ENCODE peak calls at places on chromosomes 7 and 10, in nine cellular contexts. G is GM12865, B is tibial artery, K is hepatocyte, T is transverse colon, P is fibroblast of lung, J is IMR-90, D is BE2C, V is tibial nerve. R is an unnamed sample.

GRCh38 chr7:149713731-149714068 is 59.7 kb downstream of the ZNF467 start:
- DNase-seq in P (no peak), J (no peak), V (no peak), G (no peak), D (no peak), B (no peak), K (no peak), T (no peak), R (no peak)

GRCh38 chr10:111297351-111297848 is 220.6 kb downstream of the ADRA2A start:
- DNase-seq in T (no peak), B (no peak), V (no peak), P (no peak), J (no peak), K (peak), D (no peak), G (no peak), R (no peak)

GRCh38 chr10:119020627-119020946 is 8.9 kb upstream of the NANOS1 start:
- DNase-seq in P (peak), D (no peak), B (no peak), G (no peak), K (no peak), V (no peak), J (peak), T (no peak), R (no peak)

GRCh38 chr10:48518412-48518811 is 86.5 kb downstream of the ARHGAP22 start:
- DNase-seq in B (no peak), T (no peak), V (no peak), J (no peak), G (no peak), P (no peak), K (no peak), D (no peak), R (no peak)

GRCh38 chr7:20113423-20114027 is 103.7 kb downstream of the MACC1 start:
- DNase-seq in G (peak), B (no peak), T (no peak), V (no peak), J (no peak), D (no peak), P (no peak), K (no peak), R (no peak)

GRCh38 chr7:152597514-152597913 is 78.4 kb downstream of the XRCC2 start:
- DNase-seq in D (no peak), T (no peak), P (no peak), B (no peak), J (no peak), V (no peak), K (no peak), G (no peak), R (peak)

GRCh38 chr10:24414597-24414996 is 205.7 kb downstream of the KIAA1217 start:
- DNase-seq in D (no peak), T (no peak), V (no peak), B (no peak), K (no peak), J (no peak), G (peak), P (no peak), R (no peak)

GRCh38 chr7:137669706-137670105 is 177.1 kb downstream of the DGKI start:
- DNase-seq in J (peak), P (no peak), T (no peak), B (no peak), K (no peak), G (no peak), V (no peak), D (no peak), R (no peak)

GRCh38 chr10:114374141-114374791 is 30.0 kb downstream of the AFAP1L2 start:
- DNase-seq in G (no peak), J (peak), B (peak), K (peak), V (peak), D (peak), T (peak), P (peak), R (peak)

GRCh38 chr10:3529691-3530090 is 255.3 kb downstream of the KLF6 start:
- DNase-seq in K (no peak), G (no peak), P (no peak), T (no peak), D (no peak), V (no peak), B (no peak), J (no peak), R (no peak)

GRCh38 chr10:3067045-3067858 is at the start of gene PFKP:
- DNase-seq in B (no peak), V (no peak), G (peak), P (no peak), J (no peak), K (peak), D (peak), T (peak), R (no peak)

GRCh38 chr10:97534746-97535367 is 36.1 kb downstream of the UBTD1 start:
- DNase-seq in T (no peak), B (no peak), V (no peak), K (no peak), P (no peak), G (peak), J (no peak), D (peak), R (peak)

DNA sequence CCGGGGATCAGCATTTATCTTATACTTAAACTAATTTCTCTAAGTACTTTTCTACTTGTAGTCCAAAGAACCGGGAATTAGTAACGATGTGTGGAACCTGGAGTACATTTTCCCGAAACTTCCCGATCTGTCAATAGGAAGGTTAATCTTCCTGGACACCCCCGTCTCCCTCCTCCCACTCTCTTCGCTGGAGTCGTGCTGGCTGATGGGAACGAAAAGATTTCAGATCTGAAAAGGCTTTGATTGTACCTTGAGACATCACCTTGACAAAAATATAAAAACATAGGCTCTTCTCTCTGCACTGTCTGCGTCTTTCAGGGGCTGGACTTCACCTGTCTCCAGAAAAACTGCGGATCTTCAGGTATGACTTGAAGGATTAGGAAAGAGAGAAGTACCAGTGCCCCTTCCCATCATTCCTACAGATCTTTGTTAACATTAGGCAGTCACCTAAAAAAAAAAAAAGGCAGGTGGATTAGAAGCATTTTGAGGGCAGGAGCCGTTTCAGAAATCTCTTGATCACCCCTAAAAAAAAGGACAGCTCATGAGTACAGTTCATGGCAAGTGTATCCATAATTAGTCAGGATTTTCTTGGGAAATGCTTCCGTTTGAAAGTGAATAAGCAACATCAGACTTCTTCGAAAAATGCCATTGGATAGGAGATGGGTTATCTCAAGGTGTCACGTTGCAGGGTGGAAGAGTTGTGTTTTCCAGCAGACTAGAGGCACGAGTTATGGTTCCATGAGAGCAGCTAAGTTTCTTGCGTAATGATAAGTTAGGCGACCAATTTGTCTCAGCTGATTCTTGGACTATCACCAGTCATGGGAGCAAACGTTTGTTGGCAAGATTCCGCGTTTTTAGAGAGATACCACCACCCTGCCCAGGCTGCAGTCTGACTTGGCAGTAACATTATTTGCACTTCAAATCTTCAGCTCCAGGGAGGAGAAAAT is 7.8 kb upstream of the BAMBI start:
- DNase-seq in T (no peak), D (no peak), P (no peak), V (no peak), K (no peak), G (no peak), J (no peak), B (no peak), R (no peak)
- H3K4me3 ChIP-seq in T (peak), D (peak), P (peak), V (peak), K (peak), G (no peak), J (peak), B (peak), R (peak)

DNA sequence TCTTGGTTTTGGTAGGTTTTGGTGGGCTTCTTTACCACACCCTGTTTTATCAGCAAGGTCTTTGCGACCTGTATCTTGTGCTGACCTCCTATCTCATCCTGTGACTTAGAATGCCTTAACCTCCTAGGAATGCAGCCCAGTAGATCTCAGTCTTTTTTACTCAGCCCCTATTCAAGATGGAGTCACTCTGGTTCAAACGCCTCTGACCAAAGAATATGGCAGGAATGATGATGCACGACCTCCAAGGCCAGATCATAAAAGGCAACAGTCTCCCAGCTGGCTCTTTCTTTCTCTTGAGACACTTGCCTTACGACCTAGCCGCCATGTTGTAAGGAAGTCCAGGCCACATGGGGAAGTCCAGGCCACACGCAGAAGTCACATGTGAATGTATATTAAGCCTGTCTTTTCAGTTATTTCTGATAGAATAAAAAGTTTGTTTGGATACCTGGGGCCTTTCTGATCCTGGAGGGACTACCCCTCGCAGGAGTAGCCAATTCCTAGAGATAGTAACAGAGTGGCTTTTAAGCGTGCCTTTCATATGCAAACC is 10.5 kb upstream of the RADIL start:
- DNase-seq in V (no peak), G (no peak), B (no peak), K (no peak), D (no peak), T (no peak), J (no peak), P (no peak), R (no peak)
- TF ChIP-seq CTCF in V (no peak), G (no peak), B (no peak), K (no peak), D (no peak), T (no peak), J (no peak), P (no peak), R (no peak)

GRCh38 chr10:72173635-72174296 is 42.0 kb upstream of the ANAPC16 start:
- DNase-seq in P (peak), V (no peak), D (peak), K (peak), G (peak), B (no peak), T (no peak), J (peak), R (peak)

GRCh38 chr10:72171175-72171630 is 44.6 kb upstream of the ANAPC16 start:
- DNase-seq in J (peak), K (peak), D (no peak), V (no peak), G (no peak), P (peak), B (no peak), T (peak), R (peak)

GRCh38 chr10:72170733-72171132 is 45.1 kb upstream of the ANAPC16 start:
- DNase-seq in J (no peak), P (no peak), D (no peak), B (no peak), T (no peak), V (no peak), K (no peak), G (no peak), R (no peak)

GRCh38 chr10:72173267-72173634 is 42.6 kb upstream of the ANAPC16 start:
- DNase-seq in D (no peak), P (no peak), K (no peak), V (no peak), G (peak), T (no peak), J (no peak), B (no peak), R (no peak)

GRCh38 chr10:72170263-72170662 is 45.5 kb upstream of the ANAPC16 start:
- DNase-seq in V (no peak), J (no peak), P (no peak), B (no peak), D (no peak), K (peak), G (no peak), T (peak), R (peak)
- H3K4me3 ChIP-seq in V (no peak), J (no peak), P (no peak), B (no peak), D (no peak), K (no peak), G (no peak), T (no peak), R (no peak)

GRCh38 chr7:78082556-78082955 is 284.0 kb downstream of the PHTF2 start:
- DNase-seq in B (no peak), T (no peak), J (no peak), K (no peak), P (no peak), G (no peak), V (no peak), D (no peak), R (no peak)

GRCh38 chr7:78081344-78081743 is 282.8 kb downstream of the PHTF2 start:
- DNase-seq in T (no peak), K (no peak), J (no peak), P (no peak), G (no peak), D (no peak), V (no peak), B (no peak), R (no peak)

GRCh38 chr7:78080241-78080640 is 281.7 kb downstream of the PHTF2 start:
- DNase-seq in B (no peak), P (no peak), V (no peak), J (no peak), D (no peak), T (no peak), K (no peak), G (no peak), R (no peak)

GRCh38 chr7:78080811-78081210 is 282.2 kb downstream of the PHTF2 start:
- DNase-seq in P (no peak), D (no peak), G (no peak), J (peak), K (no peak), V (no peak), B (no peak), T (no peak), R (no peak)

GRCh38 chr7:78081888-78082287 is 283.3 kb downstream of the PHTF2 start:
- DNase-seq in J (no peak), B (no peak), P (no peak), G (peak), T (no peak), V (no peak), K (no peak), D (no peak), R (no peak)
- TF ChIP-seq CTCF in J (no peak), B (no peak), P (no peak), G (no peak), T (no peak), V (no peak), K (no peak), D (peak), R (no peak)

GRCh38 chr10:102121739-102122372 is 1.7 kb upstream of the LDB1 start:
- DNase-seq in T (peak), B (no peak), D (no peak), V (no peak), J (peak), P (peak), G (no peak), K (peak), R (peak)
- H3K4me3 ChIP-seq in T (no peak), B (peak), D (no peak), V (peak), J (peak), P (peak), G (no peak), K (no peak), R (peak)

DNA sequence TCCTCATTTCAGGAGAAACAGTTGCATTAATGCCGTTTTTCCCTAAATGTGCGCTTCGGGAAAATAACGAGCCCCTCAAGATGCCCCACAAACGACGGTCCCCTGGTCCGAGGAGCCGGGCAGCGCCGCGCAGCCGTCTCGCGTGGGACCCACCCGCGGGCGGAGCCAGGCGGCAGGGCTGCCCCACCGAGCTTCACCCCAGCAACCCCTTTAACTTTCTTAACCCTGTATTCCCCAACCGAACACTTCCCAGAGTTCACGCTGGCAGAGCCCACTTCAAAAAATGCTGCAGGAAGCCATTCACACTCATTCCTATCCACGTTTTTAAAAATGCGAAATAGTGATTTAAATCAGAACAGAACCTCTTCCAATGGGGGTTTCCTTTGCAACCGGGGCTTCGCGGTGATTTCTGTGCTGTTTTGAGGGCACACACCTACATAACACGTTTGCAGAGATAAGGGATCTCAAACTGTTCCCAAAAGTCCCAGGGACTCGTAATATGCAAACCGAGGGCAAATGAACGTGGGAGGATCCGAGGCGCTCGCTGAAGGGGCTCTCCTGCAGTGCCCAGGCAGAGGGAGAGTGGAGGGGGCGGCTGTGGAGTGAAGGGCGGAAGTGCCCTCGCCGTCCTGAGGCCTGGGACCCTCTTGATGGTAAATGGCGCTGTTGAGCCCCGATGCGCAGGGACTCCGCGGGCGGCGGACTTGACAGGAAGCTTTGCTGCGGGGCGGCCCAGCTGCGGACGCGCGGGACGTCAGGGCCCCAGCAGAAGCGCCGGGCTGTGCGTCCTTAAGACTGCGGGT is 152.1 kb upstream of the YAE1 start:
- DNase-seq in V (no peak), J (peak), D (peak), T (peak), G (peak), P (peak), B (peak), K (peak), R (peak)
- TF ChIP-seq CTCF in V (no peak), J (no peak), D (peak), T (no peak), G (peak), P (no peak), B (no peak), K (no peak), R (peak)

GRCh38 chr7:56091591-56091990 is 1.2 kb downstream of the PHKG1 start:
- DNase-seq in B (peak), D (no peak), K (no peak), G (no peak), J (no peak), T (peak), P (no peak), V (no peak), R (no peak)

GRCh38 chr7:56097700-56098099 is 4.9 kb upstream of the PHKG1 start:
- DNase-seq in J (peak), G (peak), D (peak), K (no peak), T (no peak), P (peak), V (peak), B (peak), R (peak)

GRCh38 chr7:56087445-56087844 is 5.3 kb downstream of the PHKG1 start:
- DNase-seq in D (no peak), B (no peak), P (no peak), K (no peak), V (no peak), G (no peak), J (no peak), T (no peak), R (no peak)

GRCh38 chr7:56092789-56093531 is at the start of gene PHKG1:
- DNase-seq in P (peak), B (peak), T (peak), V (peak), J (peak), G (no peak), D (peak), K (no peak), R (peak)
- H3K4me3 ChIP-seq in P (peak), B (peak), T (no peak), V (no peak), J (no peak), G (no peak), D (no peak), K (no peak), R (no peak)

GRCh38 chr7:15889501-15889900 is 203.0 kb upstream of the MEOX2 start:
- DNase-seq in T (no peak), K (peak), G (no peak), P (peak), D (peak), V (peak), B (peak), J (no peak), R (peak)
- TF ChIP-seq CTCF in T (no peak), K (peak), G (no peak), P (peak), D (peak), V (peak), B (no peak), J (no peak), R (peak)

GRCh38 chr7:832292-832967 is at the start of gene SUN1:
- DNase-seq in B (no peak), G (peak), T (no peak), D (no peak), K (peak), J (peak), V (no peak), P (peak), R (peak)
- H3K4me3 ChIP-seq in B (peak), G (peak), T (no peak), D (no peak), K (no peak), J (no peak), V (peak), P (peak), R (peak)

GRCh38 chr10:70617798-70618568 is 15.4 kb upstream of the PRF1 start:
- DNase-seq in T (no peak), K (no peak), V (no peak), P (peak), J (peak), G (no peak), D (peak), B (no peak), R (peak)

GRCh38 chr10:70618663-70619062 is 16.1 kb upstream of the PRF1 start:
- DNase-seq in K (no peak), B (no peak), J (no peak), T (no peak), G (no peak), V (no peak), D (no peak), P (no peak), R (no peak)

GRCh38 chr10:70620020-70620289 is 17.4 kb upstream of the PRF1 start:
- DNase-seq in P (no peak), B (no peak), G (no peak), D (no peak), T (no peak), V (no peak), J (no peak), K (no peak), R (no peak)

GRCh38 chr10:70621497-70622078 is 19.0 kb upstream of the PRF1 start:
- DNase-seq in G (peak), J (no peak), B (no peak), T (no peak), D (no peak), P (no peak), K (no peak), V (no peak), R (no peak)

DNA sequence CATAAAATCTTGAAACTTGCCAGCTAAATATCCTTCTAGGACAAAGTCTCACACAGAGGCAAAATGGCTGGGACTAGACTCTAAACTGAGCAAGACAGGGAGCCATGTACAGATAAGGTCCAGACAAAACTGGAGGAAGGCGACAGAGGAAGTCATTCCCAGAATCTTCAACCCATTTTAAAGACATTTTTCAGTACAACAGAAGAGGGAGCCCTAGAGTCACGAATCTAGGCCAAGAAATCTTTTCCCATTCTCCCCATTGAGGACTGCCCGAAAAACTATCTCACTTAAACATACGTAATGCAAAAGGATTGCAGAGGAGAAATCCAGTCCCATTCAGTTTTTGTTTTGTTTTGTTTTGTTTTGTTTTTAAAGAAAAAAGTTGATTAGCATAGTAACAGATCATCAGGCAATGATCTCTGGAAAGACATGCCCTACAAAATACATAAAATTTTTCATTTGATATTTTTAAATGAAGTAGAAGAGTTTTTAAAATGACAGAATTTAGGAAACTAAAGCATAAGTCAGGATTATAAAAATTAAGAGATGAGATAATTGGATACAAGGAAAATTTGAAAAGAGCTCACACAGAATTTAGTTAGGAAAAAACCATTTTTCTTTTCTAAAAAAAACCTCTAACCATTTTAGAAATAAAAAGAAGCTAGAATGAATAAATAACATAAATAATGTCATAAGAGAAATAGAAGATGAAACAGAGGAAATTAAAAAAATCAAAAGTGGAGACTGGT is 16.9 kb upstream of the PRF1 start:
- DNase-seq in T (no peak), V (no peak), K (no peak), G (no peak), D (no peak), J (peak), P (peak), B (no peak), R (peak)
- TF ChIP-seq CTCF in T (peak), V (no peak), K (no peak), G (peak), D (peak), J (peak), P (peak), B (no peak), R (peak)